ENCODE peak calls at places on chromosomes 2 and 18, in six cellular contexts. Z is PC-3, S is brain microvascular endothelial cell, O is heart right ventricle, Y is fibroblast of lung, C is uterus. J is an unnamed sample.

GRCh38 chr2:158753561-158754302 is 41.4 kb upstream of the DAPL1 start:
- DNase-seq in Z (peak; percentile 73), S (peak; percentile 49), C (no peak), O (no peak), Y (peak; percentile 54), J (peak; percentile 50)

GRCh38 chr2:33115196-33115595 is 168.4 kb downstream of the LTBP1 start:
- DNase-seq in Z (no peak), S (no peak), C (no peak), Y (peak; percentile 37), O (no peak), J (no peak)

GRCh38 chr2:28359222-28360065 is 33.2 kb upstream of the FOSL2 start:
- DNase-seq in Y (peak; percentile 81), S (peak; percentile 90), O (no peak), Z (peak; percentile 78), C (no peak), J (no peak)

GRCh38 chr2:156098506-156098905 is 234.0 kb downstream of the NR4A2 start:
- DNase-seq in Z (peak; percentile 58), O (no peak), Y (no peak), S (no peak), C (no peak), J (no peak)

GRCh38 chr2:192700934-192701333 is 506.2 kb upstream of the TMEFF2 start:
- DNase-seq in Z (peak; percentile 71), Y (no peak), C (no peak), S (no peak), O (no peak), J (no peak)

GRCh38 chr2:64857581-64858471 is 131.4 kb upstream of the SLC1A4 start:
- DNase-seq in Y (peak; percentile 85), C (peak; percentile 79), Z (no peak), O (peak; percentile 69), S (peak; percentile 42), J (peak; percentile 78)

GRCh38 chr2:119683717-119684443 is 4.9 kb downstream of the TMEM177 start:
- DNase-seq in Z (no peak), Y (peak; percentile 60), O (no peak), C (peak; percentile 34), S (no peak), J (no peak)

GRCh38 chr2:134491796-134492441 is 226.9 kb downstream of the TMEM163 start:
- DNase-seq in C (no peak), S (no peak), O (peak; percentile 21), Z (peak; percentile 70), Y (no peak), J (peak; percentile 3)

GRCh38 chr2:104177179-104177578 is 676.7 kb upstream of the POU3F3 start:
- DNase-seq in Z (peak; percentile 38), C (no peak), O (no peak), Y (no peak), S (no peak), J (no peak)

GRCh38 chr18:57023483-57023882 is 123.4 kb upstream of the BOD1L2 start:
- DNase-seq in S (no peak), Y (peak; percentile 26), O (no peak), Z (no peak), C (no peak), J (no peak)

GRCh38 chr18:67599277-67599676 is 82.8 kb upstream of the DSEL start:
- DNase-seq in C (no peak), Z (peak; percentile 35), S (peak; percentile 23), O (no peak), Y (peak; percentile 86), J (peak; percentile 80)

GRCh38 chr2:85326406-85326945 is 1.3 kb downstream of the TGOLN2 start:
- DNase-seq in S (no peak), Y (peak; percentile 24), O (no peak), C (no peak), Z (peak; percentile 16), J (no peak)

GRCh38 chr18:41354151-41354550 is 600.9 kb upstream of the PIK3C3 start:
- DNase-seq in C (no peak), S (no peak), Y (no peak), O (no peak), Z (no peak), J (no peak)

GRCh38 chr2:120240901-120241429 is 11.7 kb upstream of the RALB start:
- DNase-seq in Z (no peak), Y (no peak), C (no peak), S (no peak), O (no peak), J (no peak)

GRCh38 chr2:38076710-38077430 is 919 bp upstream of the CYP1B1 start:
- DNase-seq in C (peak; percentile 80), O (peak; percentile 79), Y (peak; percentile 92), S (peak; percentile 87), Z (peak; percentile 84), J (peak; percentile 96)

GRCh38 chr18:68937204-68937603 is 139.3 kb downstream of the CCDC102B start:
- DNase-seq in C (no peak), Y (no peak), O (no peak), Z (no peak), S (no peak), J (no peak)

GRCh38 chr2:203814661-203815540 is 52.7 kb upstream of the CTLA4 start:
- DNase-seq in S (peak; percentile 77), Y (peak; percentile 79), C (peak; percentile 39), Z (peak; percentile 77), O (peak; percentile 51), J (peak; percentile 71)

GRCh38 chr2:140023291-140023690 is 1243.1 kb upstream of the NXPH2 start:
- DNase-seq in Z (no peak), O (no peak), Y (no peak), S (no peak), C (no peak), J (no peak)

GRCh38 chr2:226771067-226771466 is 28.6 kb downstream of the IRS1 start:
- DNase-seq in Y (no peak), S (no peak), O (peak; percentile 20), C (no peak), Z (no peak), J (no peak)

GRCh38 chr2:226776104-226776503 is 23.5 kb downstream of the IRS1 start:
- DNase-seq in C (no peak), S (no peak), O (no peak), Z (no peak), Y (no peak), J (no peak)

GRCh38 chr2:226773291-226773690 is 26.3 kb downstream of the IRS1 start:
- DNase-seq in Z (no peak), C (no peak), O (no peak), Y (no peak), S (no peak), J (peak; percentile 30)

GRCh38 chr2:226775032-226775509 is 24.5 kb downstream of the IRS1 start:
- DNase-seq in S (no peak), Y (no peak), O (no peak), Z (no peak), C (no peak), J (no peak)

DNA sequence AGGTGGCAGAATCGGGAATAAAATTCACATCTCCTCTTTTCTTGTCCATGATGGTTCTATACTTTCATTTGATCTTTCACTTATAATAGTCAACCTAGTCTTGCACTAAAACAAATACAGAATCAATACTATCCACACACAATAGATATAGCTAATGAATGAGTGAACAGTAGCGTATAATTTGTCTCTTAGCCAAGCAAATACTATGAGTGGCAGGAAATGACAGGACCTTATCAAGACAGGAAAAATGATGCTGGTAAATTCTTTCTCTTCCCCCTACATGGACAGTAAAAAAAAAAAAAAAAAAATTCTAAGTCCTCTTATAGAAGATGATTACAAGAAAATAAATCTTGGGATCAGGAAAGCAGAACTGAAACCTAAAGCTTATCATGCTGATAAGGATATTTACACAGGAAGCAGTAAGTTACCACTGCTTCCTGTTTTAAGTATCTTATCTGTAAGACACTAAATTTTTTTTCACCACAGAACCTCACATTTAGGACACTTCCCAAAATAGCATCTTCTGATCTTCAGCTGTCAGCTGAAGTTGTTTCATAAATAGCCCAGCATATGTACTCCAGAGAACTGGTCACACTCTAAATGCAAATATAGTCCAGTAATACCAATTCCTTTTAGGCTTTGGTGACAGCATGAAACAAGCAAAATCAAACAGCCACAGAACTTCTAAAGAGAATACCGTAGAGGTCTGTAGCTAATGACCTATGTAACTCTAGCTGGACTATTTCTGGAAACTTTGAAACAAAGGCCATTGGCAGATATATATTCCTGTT is 27.0 kb downstream of the IRS1 start:
- DNase-seq in S (no peak), C (no peak), Y (peak; percentile 72), O (no peak), Z (no peak), J (no peak)
- TF ChIP-seq CTCF in S (no peak), C (no peak), Y (no peak), O (no peak), Z (no peak), J (no peak)

GRCh38 chr2:241933175-241933911 is 63.8 kb downstream of the RTP5 start:
- DNase-seq in S (peak; percentile 16), Y (peak; percentile 27), Z (peak; percentile 6), O (no peak), C (peak; percentile 65), J (peak; percentile 70)
- H3K4me3 ChIP-seq in S (no peak overlapping the region), Y (no peak overlapping the region), Z (no peak overlapping the region), O (no peak overlapping the region), C (no peak overlapping the region), J (no peak overlapping the region)

GRCh38 chr2:25363733-25364132 is 22.0 kb upstream of the DNMT3A start:
- DNase-seq in C (no peak), O (no peak), Y (no peak), Z (no peak), S (no peak), J (no peak)
- TF ChIP-seq CTCF in C (no peak), O (no peak), Y (no peak), Z (no peak), S (no peak), J (no peak)

DNA sequence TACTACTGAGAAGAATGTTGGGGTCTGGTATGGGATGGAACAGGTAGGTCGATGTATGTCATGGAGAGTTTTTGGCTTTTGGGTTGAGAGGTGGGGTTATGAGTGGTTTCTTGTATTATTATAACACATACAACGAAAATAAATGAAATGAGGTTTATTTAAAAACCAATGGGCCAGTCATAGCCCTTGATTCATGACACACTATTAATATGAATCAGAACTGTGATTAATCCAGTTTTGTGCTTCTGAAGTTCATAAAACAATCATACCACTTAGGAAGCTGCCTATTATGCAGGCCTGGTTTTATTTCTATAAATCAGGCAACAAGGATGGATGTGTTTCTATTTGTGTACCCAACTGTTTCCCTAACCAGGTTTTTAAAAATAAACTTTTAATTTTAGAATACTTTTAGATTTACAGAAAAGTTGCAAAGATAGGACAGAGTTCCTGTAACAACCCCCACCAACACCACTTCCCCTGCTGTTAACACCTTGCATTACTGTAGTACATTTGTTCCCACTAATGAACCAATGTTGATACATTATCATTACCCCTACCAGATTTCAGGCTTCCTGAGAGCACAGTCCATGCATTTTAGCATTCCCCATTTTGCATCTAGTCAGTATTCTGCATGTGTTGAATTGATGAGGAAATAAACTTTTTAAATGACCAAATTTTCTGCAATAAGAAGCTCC is 37.5 kb upstream of the NCOA1 start:
- DNase-seq in C (no peak), S (no peak), Y (no peak), Z (no peak), O (no peak), J (no peak)
- H3K4me3 ChIP-seq in C (peak overlapping the region; percentile 26), S (peak overlapping the region; percentile 42), Y (peak overlapping the region; percentile 55), Z (no peak overlapping the region), O (peak overlapping the region; percentile 35), J (peak overlapping the region; percentile 36)

GRCh38 chr2:1051075-1051474 is 100.4 kb downstream of the SNTG2 start:
- DNase-seq in S (peak; percentile 56), Z (peak; percentile 41), Y (peak; percentile 23), C (no peak), O (no peak), J (peak; percentile 36)
- TF ChIP-seq CTCF in S (peak; percentile 62), Z (peak; percentile 51), Y (peak; percentile 16), C (no peak), O (no peak), J (peak; percentile 5)